ENCODE peak calls at places on chromosomes 3 and 15, in four cellular contexts. One of them, this sample, is unnamed.
A peak's percentile ranks its signal among the peaks of the same experiment; 100 is the strongest.

GRCh38 chr3:150480802-150481201 is 65.5 kb downstream of the SERP1 start:
- DNase-seq in stimulated activated CD4-positive, alpha-beta T cell treated with anti-CD3 and anti-CD28 coated beads, Interleukin-1b, Interleukin-23, amount 100 ng/mL, for 4 hours: no peak
- DNase-seq in activated T-helper 1 cell treated with anti-CD3 and anti-CD28 coated beads, Interleukin-2, amount 50 U/mL, for 16 hours: no peak
- DNase-seq in choroid plexus epithelial cell: no peak
- DNase-seq in this sample: no peak

GRCh38 chr15:43085921-43086320 is 19.9 kb downstream of the UBR1 start:
- DNase-seq in stimulated activated CD4-positive, alpha-beta T cell treated with anti-CD3 and anti-CD28 coated beads, Interleukin-1b, Interleukin-23, amount 100 ng/mL, for 4 hours: no peak
- DNase-seq in activated T-helper 1 cell treated with anti-CD3 and anti-CD28 coated beads, Interleukin-2, amount 50 U/mL, for 16 hours: no peak
- DNase-seq in choroid plexus epithelial cell: peak; percentile 17
- DNase-seq in this sample: no peak

GRCh38 chr3:72068621-72069020 is 283.7 kb upstream of the PROK2 start:
- DNase-seq in stimulated activated CD4-positive, alpha-beta T cell treated with anti-CD3 and anti-CD28 coated beads, Interleukin-1b, Interleukin-23, amount 100 ng/mL, for 4 hours: no peak
- DNase-seq in activated T-helper 1 cell treated with anti-CD3 and anti-CD28 coated beads, Interleukin-2, amount 50 U/mL, for 16 hours: no peak
- DNase-seq in choroid plexus epithelial cell: peak; percentile 62
- DNase-seq in this sample: no peak

GRCh38 chr15:96020133-96020532 is 310.4 kb upstream of the NR2F2 start:
- DNase-seq in stimulated activated CD4-positive, alpha-beta T cell treated with anti-CD3 and anti-CD28 coated beads, Interleukin-1b, Interleukin-23, amount 100 ng/mL, for 4 hours: no peak
- DNase-seq in activated T-helper 1 cell treated with anti-CD3 and anti-CD28 coated beads, Interleukin-2, amount 50 U/mL, for 16 hours: no peak
- DNase-seq in choroid plexus epithelial cell: no peak
- DNase-seq in this sample: no peak

GRCh38 chr3:99714146-99714545 is 75.8 kb downstream of the COL8A1 start:
- DNase-seq in stimulated activated CD4-positive, alpha-beta T cell treated with anti-CD3 and anti-CD28 coated beads, Interleukin-1b, Interleukin-23, amount 100 ng/mL, for 4 hours: no peak
- DNase-seq in activated T-helper 1 cell treated with anti-CD3 and anti-CD28 coated beads, Interleukin-2, amount 50 U/mL, for 16 hours: no peak
- DNase-seq in choroid plexus epithelial cell: peak; percentile 81
- DNase-seq in this sample: no peak

GRCh38 chr15:75224281-75224680 is 22.6 kb downstream of the C15orf39 start:
- DNase-seq in stimulated activated CD4-positive, alpha-beta T cell treated with anti-CD3 and anti-CD28 coated beads, Interleukin-1b, Interleukin-23, amount 100 ng/mL, for 4 hours: no peak
- DNase-seq in activated T-helper 1 cell treated with anti-CD3 and anti-CD28 coated beads, Interleukin-2, amount 50 U/mL, for 16 hours: no peak
- DNase-seq in choroid plexus epithelial cell: no peak
- DNase-seq in this sample: no peak

GRCh38 chr3:157388976-157389375 is 47.7 kb upstream of the PTX3 start:
- DNase-seq in stimulated activated CD4-positive, alpha-beta T cell treated with anti-CD3 and anti-CD28 coated beads, Interleukin-1b, Interleukin-23, amount 100 ng/mL, for 4 hours: no peak
- DNase-seq in activated T-helper 1 cell treated with anti-CD3 and anti-CD28 coated beads, Interleukin-2, amount 50 U/mL, for 16 hours: no peak
- DNase-seq in choroid plexus epithelial cell: peak; percentile 42
- DNase-seq in this sample: no peak

GRCh38 chr3:147408180-147409105 is 722 bp upstream of the ZIC1 start:
- DNase-seq in stimulated activated CD4-positive, alpha-beta T cell treated with anti-CD3 and anti-CD28 coated beads, Interleukin-1b, Interleukin-23, amount 100 ng/mL, for 4 hours: no peak
- DNase-seq in activated T-helper 1 cell treated with anti-CD3 and anti-CD28 coated beads, Interleukin-2, amount 50 U/mL, for 16 hours: no peak
- DNase-seq in choroid plexus epithelial cell: peak; percentile 84
- DNase-seq in this sample: no peak

GRCh38 chr15:78018445-78018844 is 59.1 kb downstream of the TBC1D2B start:
- DNase-seq in stimulated activated CD4-positive, alpha-beta T cell treated with anti-CD3 and anti-CD28 coated beads, Interleukin-1b, Interleukin-23, amount 100 ng/mL, for 4 hours: no peak
- DNase-seq in activated T-helper 1 cell treated with anti-CD3 and anti-CD28 coated beads, Interleukin-2, amount 50 U/mL, for 16 hours: no peak
- DNase-seq in choroid plexus epithelial cell: no peak
- DNase-seq in this sample: no peak

GRCh38 chr15:100308222-100309007 is 33.4 kb downstream of the ADAMTS17 start:
- DNase-seq in stimulated activated CD4-positive, alpha-beta T cell treated with anti-CD3 and anti-CD28 coated beads, Interleukin-1b, Interleukin-23, amount 100 ng/mL, for 4 hours: no peak
- DNase-seq in activated T-helper 1 cell treated with anti-CD3 and anti-CD28 coated beads, Interleukin-2, amount 50 U/mL, for 16 hours: no peak
- DNase-seq in choroid plexus epithelial cell: no peak
- DNase-seq in this sample: no peak

GRCh38 chr15:84766461-84767005 is 18.1 kb downstream of the ZNF592 start:
- DNase-seq in stimulated activated CD4-positive, alpha-beta T cell treated with anti-CD3 and anti-CD28 coated beads, Interleukin-1b, Interleukin-23, amount 100 ng/mL, for 4 hours: no peak
- DNase-seq in activated T-helper 1 cell treated with anti-CD3 and anti-CD28 coated beads, Interleukin-2, amount 50 U/mL, for 16 hours: no peak
- DNase-seq in choroid plexus epithelial cell: no peak
- DNase-seq in this sample: no peak

GRCh38 chr15:78225783-78226541 is 8.4 kb downstream of the ACSBG1 start:
- DNase-seq in stimulated activated CD4-positive, alpha-beta T cell treated with anti-CD3 and anti-CD28 coated beads, Interleukin-1b, Interleukin-23, amount 100 ng/mL, for 4 hours: no peak
- DNase-seq in activated T-helper 1 cell treated with anti-CD3 and anti-CD28 coated beads, Interleukin-2, amount 50 U/mL, for 16 hours: no peak
- DNase-seq in choroid plexus epithelial cell: peak; percentile 22
- DNase-seq in this sample: no peak

GRCh38 chr3:36792342-36792741 is 28.0 kb upstream of the DCLK3 start:
- DNase-seq in stimulated activated CD4-positive, alpha-beta T cell treated with anti-CD3 and anti-CD28 coated beads, Interleukin-1b, Interleukin-23, amount 100 ng/mL, for 4 hours: no peak
- DNase-seq in activated T-helper 1 cell treated with anti-CD3 and anti-CD28 coated beads, Interleukin-2, amount 50 U/mL, for 16 hours: no peak
- DNase-seq in choroid plexus epithelial cell: peak; percentile 62
- DNase-seq in this sample: no peak

GRCh38 chr3:184710870-184711365 is 946 bp downstream of the MAGEF1 start:
- DNase-seq in stimulated activated CD4-positive, alpha-beta T cell treated with anti-CD3 and anti-CD28 coated beads, Interleukin-1b, Interleukin-23, amount 100 ng/mL, for 4 hours: no peak
- DNase-seq in activated T-helper 1 cell treated with anti-CD3 and anti-CD28 coated beads, Interleukin-2, amount 50 U/mL, for 16 hours: no peak
- DNase-seq in choroid plexus epithelial cell: no peak
- DNase-seq in this sample: no peak

GRCh38 chr3:99145031-99145430 is 243.5 kb upstream of the DCBLD2 start:
- DNase-seq in stimulated activated CD4-positive, alpha-beta T cell treated with anti-CD3 and anti-CD28 coated beads, Interleukin-1b, Interleukin-23, amount 100 ng/mL, for 4 hours: no peak
- DNase-seq in activated T-helper 1 cell treated with anti-CD3 and anti-CD28 coated beads, Interleukin-2, amount 50 U/mL, for 16 hours: no peak
- DNase-seq in choroid plexus epithelial cell: no peak
- DNase-seq in this sample: no peak

GRCh38 chr3:107670991-107671390 is 148.2 kb downstream of the BBX start:
- DNase-seq in stimulated activated CD4-positive, alpha-beta T cell treated with anti-CD3 and anti-CD28 coated beads, Interleukin-1b, Interleukin-23, amount 100 ng/mL, for 4 hours: no peak
- DNase-seq in activated T-helper 1 cell treated with anti-CD3 and anti-CD28 coated beads, Interleukin-2, amount 50 U/mL, for 16 hours: no peak
- DNase-seq in choroid plexus epithelial cell: no peak
- DNase-seq in this sample: no peak

GRCh38 chr15:48751595-48751994 is 59.3 kb downstream of the CEP152 start:
- DNase-seq in stimulated activated CD4-positive, alpha-beta T cell treated with anti-CD3 and anti-CD28 coated beads, Interleukin-1b, Interleukin-23, amount 100 ng/mL, for 4 hours: no peak
- DNase-seq in activated T-helper 1 cell treated with anti-CD3 and anti-CD28 coated beads, Interleukin-2, amount 50 U/mL, for 16 hours: no peak
- DNase-seq in choroid plexus epithelial cell: no peak
- DNase-seq in this sample: no peak

GRCh38 chr3:133894334-133895207 is 1.1 kb downstream of the RAB6B start:
- DNase-seq in stimulated activated CD4-positive, alpha-beta T cell treated with anti-CD3 and anti-CD28 coated beads, Interleukin-1b, Interleukin-23, amount 100 ng/mL, for 4 hours: no peak
- DNase-seq in activated T-helper 1 cell treated with anti-CD3 and anti-CD28 coated beads, Interleukin-2, amount 50 U/mL, for 16 hours: no peak
- DNase-seq in choroid plexus epithelial cell: no peak
- DNase-seq in this sample: no peak

GRCh38 chr3:113606539-113607218 is 74.3 kb downstream of the SIDT1 start:
- DNase-seq in stimulated activated CD4-positive, alpha-beta T cell treated with anti-CD3 and anti-CD28 coated beads, Interleukin-1b, Interleukin-23, amount 100 ng/mL, for 4 hours: no peak
- DNase-seq in activated T-helper 1 cell treated with anti-CD3 and anti-CD28 coated beads, Interleukin-2, amount 50 U/mL, for 16 hours: no peak
- DNase-seq in choroid plexus epithelial cell: no peak
- DNase-seq in this sample: no peak

GRCh38 chr3:107224001-107224596 is 153.1 kb upstream of the CCDC54 start:
- DNase-seq in stimulated activated CD4-positive, alpha-beta T cell treated with anti-CD3 and anti-CD28 coated beads, Interleukin-1b, Interleukin-23, amount 100 ng/mL, for 4 hours: no peak
- DNase-seq in activated T-helper 1 cell treated with anti-CD3 and anti-CD28 coated beads, Interleukin-2, amount 50 U/mL, for 16 hours: no peak
- DNase-seq in choroid plexus epithelial cell: no peak
- DNase-seq in this sample: no peak

GRCh38 chr3:153595186-153595815 is 433.3 kb downstream of the RAP2B start:
- DNase-seq in stimulated activated CD4-positive, alpha-beta T cell treated with anti-CD3 and anti-CD28 coated beads, Interleukin-1b, Interleukin-23, amount 100 ng/mL, for 4 hours: no peak
- DNase-seq in activated T-helper 1 cell treated with anti-CD3 and anti-CD28 coated beads, Interleukin-2, amount 50 U/mL, for 16 hours: no peak
- DNase-seq in choroid plexus epithelial cell: peak; percentile 78
- DNase-seq in this sample: no peak

GRCh38 chr3:134650431-134651346 is at the start of gene KY:
- DNase-seq in stimulated activated CD4-positive, alpha-beta T cell treated with anti-CD3 and anti-CD28 coated beads, Interleukin-1b, Interleukin-23, amount 100 ng/mL, for 4 hours: no peak
- DNase-seq in activated T-helper 1 cell treated with anti-CD3 and anti-CD28 coated beads, Interleukin-2, amount 50 U/mL, for 16 hours: no peak
- DNase-seq in choroid plexus epithelial cell: peak; percentile 47
- DNase-seq in this sample: no peak

GRCh38 chr3:128153156-128154011 is at the start of gene EEFSEC:
- DNase-seq in stimulated activated CD4-positive, alpha-beta T cell treated with anti-CD3 and anti-CD28 coated beads, Interleukin-1b, Interleukin-23, amount 100 ng/mL, for 4 hours: peak; percentile 87
- DNase-seq in activated T-helper 1 cell treated with anti-CD3 and anti-CD28 coated beads, Interleukin-2, amount 50 U/mL, for 16 hours: peak; percentile 70
- DNase-seq in choroid plexus epithelial cell: peak; percentile 84
- DNase-seq in this sample: peak; percentile 90